ENCODE peak calls at places on chromosome X, in nine cellular contexts. Z is suprapubic skin, F is transverse colon, Q is breast epithelium, W is sigmoid colon, E is esophagus muscularis mucosa, J is stomach, D is upper lobe of left lung, P is GM12891. A is an unnamed sample.

GRCh38 chrX:37060999-37061398 is 52.8 kb downstream of the FAM47C start:
- DNase-seq in Z (no peak), F (no peak), Q (no peak), W (no peak), E (no peak), J (no peak), D (no peak), P (no peak), A (no peak)

GRCh38 chrX:109952985-109953905 is 49.7 kb upstream of the TMEM164 start:
- DNase-seq in Z (no peak), F (no peak), Q (no peak), W (no peak), E (no peak), J (no peak), D (no peak), P (peak), A (peak)

GRCh38 chrX:116873678-116874077 is 410.9 kb upstream of the CT83 start:
- DNase-seq in Z (no peak), F (no peak), Q (no peak), W (no peak), E (no peak), J (no peak), D (no peak), P (no peak), A (no peak)

GRCh38 chrX:151982217-151982616 is 7.7 kb upstream of the GABRE start:
- DNase-seq in Z (no peak), F (no peak), Q (no peak), W (no peak), E (no peak), J (no peak), D (no peak), P (no peak), A (no peak)

GRCh38 chrX:23857409-23857808 is 50.3 kb downstream of the APOO start:
- DNase-seq in Z (no peak), F (no peak), Q (no peak), W (no peak), E (no peak), J (no peak), D (no peak), P (no peak), A (no peak)

GRCh38 chrX:129984196-129984962 is 1.9 kb downstream of the BCORL1 start:
- DNase-seq in Z (no peak), F (peak), Q (no peak), W (peak), E (no peak), J (no peak), D (peak), P (no peak), A (peak)

GRCh38 chrX:13369541-13370140 is 49.8 kb upstream of the ATXN3L start:
- DNase-seq in Z (no peak), F (no peak), Q (no peak), W (no peak), E (no peak), J (no peak), D (no peak), P (no peak), A (no peak)

GRCh38 chrX:42714981-42715688 is 62.8 kb downstream of the PPP1R2C start:
- DNase-seq in Z (no peak), F (peak), Q (peak), W (peak), E (no peak), J (peak), D (no peak), P (no peak), A (no peak)

GRCh38 chrX:71618303-71618721 is at the start of gene CXCR3:
- DNase-seq in Z (no peak), F (peak), Q (no peak), W (no peak), E (no peak), J (no peak), D (peak), P (peak), A (peak)

GRCh38 chrX:41889317-41890025 is 33.9 kb downstream of the CASK start:
- DNase-seq in Z (no peak), F (no peak), Q (no peak), W (no peak), E (no peak), J (no peak), D (no peak), P (no peak), A (no peak)

GRCh38 chrX:47091149-47091775 is 13.0 kb downstream of the RGN start:
- DNase-seq in Z (no peak), F (no peak), Q (no peak), W (no peak), E (no peak), J (no peak), D (no peak), P (no peak), A (no peak)

GRCh38 chrX:40039887-40040286 is 57.9 kb downstream of the BCOR start:
- DNase-seq in Z (no peak), F (no peak), Q (no peak), W (no peak), E (no peak), J (no peak), D (no peak), P (no peak), A (no peak)

GRCh38 chrX:131763674-131764073 is 219.8 kb downstream of the OR13H1 start:
- DNase-seq in Z (no peak), F (peak), Q (peak), W (peak), E (no peak), J (peak), D (no peak), P (no peak), A (no peak)

GRCh38 chrX:79367907-79368306 is 773 bp upstream of the ITM2A start:
- DNase-seq in Z (no peak), F (no peak), Q (no peak), W (no peak), E (no peak), J (no peak), D (no peak), P (no peak), A (no peak)

GRCh38 chrX:78074088-78074487 is 30.0 kb upstream of the PGK1 start:
- DNase-seq in Z (no peak), F (no peak), Q (no peak), W (no peak), E (no peak), J (no peak), D (no peak), P (no peak), A (no peak)

GRCh38 chrX:78237127-78237526 is 90.3 kb downstream of the CYSLTR1 start:
- DNase-seq in Z (no peak), F (no peak), Q (no peak), W (no peak), E (no peak), J (no peak), D (no peak), P (no peak), A (no peak)

GRCh38 chrX:18098704-18099103 is 122.0 kb downstream of the BEND2 start:
- DNase-seq in Z (no peak), F (no peak), Q (no peak), W (no peak), E (no peak), J (no peak), D (peak), P (no peak), A (no peak)

GRCh38 chrX:103734125-103734760 is 23.5 kb downstream of the TMEM31 start:
- DNase-seq in Z (no peak), F (no peak), Q (no peak), W (no peak), E (no peak), J (no peak), D (no peak), P (no peak), A (no peak)

GRCh38 chrX:53456254-53456653 is 22.1 kb upstream of the HSD17B10 start:
- DNase-seq in Z (no peak), F (no peak), Q (no peak), W (no peak), E (no peak), J (no peak), D (no peak), P (no peak), A (no peak)

GRCh38 chrX:125202486-125203378 is 116.9 kb upstream of the TEX13C start:
- DNase-seq in Z (no peak), F (no peak), Q (no peak), W (no peak), E (no peak), J (no peak), D (peak), P (no peak), A (no peak)

GRCh38 chrX:104972737-104973136 is 247.8 kb downstream of the TEX13A start:
- DNase-seq in Z (no peak), F (no peak), Q (no peak), W (no peak), E (no peak), J (no peak), D (no peak), P (no peak), A (no peak)

GRCh38 chrX:144293229-144293628 is 409.4 kb downstream of the UBE2NL start:
- DNase-seq in Z (no peak), F (no peak), Q (no peak), W (no peak), E (no peak), J (no peak), D (no peak), P (no peak), A (no peak)

GRCh38 chrX:11766487-11766886 is 8.4 kb downstream of the MSL3 start:
- DNase-seq in Z (no peak), F (no peak), Q (no peak), W (no peak), E (no peak), J (no peak), D (no peak), P (no peak), A (no peak)

GRCh38 chrX:11768039-11768438 is 10.0 kb downstream of the MSL3 start:
- DNase-seq in Z (no peak), F (no peak), Q (no peak), W (no peak), E (no peak), J (no peak), D (no peak), P (no peak), A (no peak)

GRCh38 chrX:11760958-11761357 is 2.9 kb downstream of the MSL3 start:
- DNase-seq in Z (no peak), F (no peak), Q (no peak), W (no peak), E (no peak), J (no peak), D (no peak), P (no peak), A (no peak)

GRCh38 chrX:11764602-11765067 is 6.6 kb downstream of the MSL3 start:
- DNase-seq in Z (no peak), F (no peak), Q (no peak), W (no peak), E (no peak), J (no peak), D (no peak), P (no peak), A (no peak)

GRCh38 chrX:11765449-11765848 is 7.4 kb downstream of the MSL3 start:
- DNase-seq in Z (no peak), F (no peak), Q (no peak), W (no peak), E (no peak), J (no peak), D (no peak), P (no peak), A (no peak)
- TF ChIP-seq POLR2AphosphoS5 in Z (no peak), F (no peak), Q (no peak), W (no peak), E (no peak), J (no peak), D (no peak), P (no peak), A (no peak)

DNA sequence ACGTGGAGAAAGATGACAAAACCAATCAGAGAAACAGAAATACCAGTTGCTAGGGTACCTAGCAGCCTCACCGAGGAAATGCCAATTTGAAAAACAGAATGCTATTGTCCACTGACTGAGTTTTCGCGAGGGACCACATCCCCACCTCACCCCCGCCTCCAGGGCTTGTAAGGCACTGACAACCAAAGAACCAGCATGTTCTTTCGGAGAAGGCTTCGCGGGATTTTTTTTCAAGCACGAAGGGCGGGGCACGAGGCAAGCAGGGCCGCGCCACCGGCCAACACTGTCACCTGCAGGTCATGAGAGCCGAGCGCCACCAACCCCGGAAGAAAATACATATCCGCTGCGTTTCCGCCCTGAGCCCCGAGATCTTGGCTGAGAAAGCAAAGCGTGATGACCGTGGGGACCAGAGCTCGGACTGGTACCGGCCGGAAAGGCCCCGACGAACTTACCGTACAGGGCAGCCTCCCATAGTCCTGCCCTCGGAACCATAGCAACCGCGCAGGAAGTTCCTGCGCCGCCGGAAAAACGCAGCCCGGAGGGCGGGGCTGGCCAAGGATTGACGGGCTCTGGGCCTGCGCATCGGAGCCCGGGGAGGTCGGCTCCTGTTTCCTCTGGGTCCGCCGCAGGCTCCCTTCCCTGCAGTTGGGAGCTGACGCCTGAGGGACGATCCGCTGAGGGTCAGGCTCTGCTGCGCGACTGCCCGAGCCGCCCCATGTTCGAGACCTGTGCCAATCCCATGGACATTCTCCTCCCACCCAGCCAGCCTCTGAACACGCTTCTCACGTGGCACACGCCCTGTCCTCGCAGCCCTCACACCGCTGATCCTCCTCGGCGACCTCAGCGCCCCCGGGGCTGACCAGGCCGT is 59.2 kb upstream of the PAGE5 start:
- DNase-seq in Z (peak), F (peak), Q (peak), W (peak), E (peak), J (peak), D (peak), P (peak), A (peak)
- TF ChIP-seq POLR2AphosphoS5 in Z (no peak), F (peak), Q (peak), W (peak), E (peak), J (peak), D (peak), P (peak), A (peak)

DNA sequence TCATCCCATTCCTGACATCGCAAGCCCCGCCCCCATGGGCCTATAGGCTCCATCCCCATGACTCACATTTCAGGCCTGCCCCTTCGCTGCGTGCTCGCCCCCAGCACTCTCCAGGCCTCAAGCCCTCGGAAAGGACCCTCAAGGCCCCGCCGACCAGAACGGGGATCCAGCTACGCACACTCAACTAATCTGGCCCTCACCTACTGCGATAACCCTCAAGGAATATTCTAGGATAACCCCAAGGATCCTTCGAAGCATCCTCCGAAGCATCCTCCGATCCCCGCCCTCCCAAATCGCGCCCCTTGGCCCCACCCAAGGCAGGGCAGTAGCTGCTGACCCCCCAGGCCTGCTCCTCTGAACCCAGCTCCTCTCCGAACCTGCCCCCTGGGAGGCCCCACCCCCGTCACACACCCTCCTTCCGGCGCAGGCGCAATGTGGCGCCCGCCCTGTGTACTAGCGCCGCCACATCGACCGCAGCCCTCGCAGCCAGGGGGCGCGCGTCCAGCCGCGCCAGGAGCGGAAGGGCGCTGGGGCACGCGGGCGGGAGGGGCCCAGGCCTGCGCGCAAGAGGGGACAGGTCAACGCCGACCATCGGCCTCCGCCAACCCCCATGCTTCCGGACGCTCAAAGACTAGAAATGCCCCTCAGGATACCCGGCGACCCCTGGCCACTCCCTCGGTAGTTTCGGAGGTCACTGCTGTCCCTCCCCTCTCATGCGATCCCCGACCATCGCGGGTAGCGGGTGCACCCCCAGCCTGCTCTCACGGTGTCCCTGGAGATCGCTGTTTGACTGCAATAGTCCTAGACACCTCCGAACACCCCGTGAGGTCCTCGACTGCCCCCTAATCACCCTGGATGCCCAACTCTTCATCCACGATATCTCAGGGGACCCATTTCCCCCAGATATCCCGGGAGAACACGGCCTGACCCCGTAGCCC is 6.4 kb upstream of the MAGIX start:
- DNase-seq in Z (peak), F (peak), Q (peak), W (peak), E (peak), J (peak), D (peak), P (peak), A (peak)
- TF ChIP-seq POLR2AphosphoS5 in Z (no peak), F (no peak), Q (peak), W (peak), E (peak), J (peak), D (peak), P (no peak), A (no peak)

GRCh38 chrX:34917146-34917545 is 25.4 kb upstream of the FAM47B start:
- DNase-seq in Z (no peak), F (no peak), Q (no peak), W (no peak), E (no peak), J (no peak), D (no peak), P (no peak), A (no peak)
- TF ChIP-seq POLR2AphosphoS5 in Z (no peak), F (no peak), Q (no peak), W (no peak), E (no peak), J (no peak), D (no peak), P (no peak), A (no peak)

DNA sequence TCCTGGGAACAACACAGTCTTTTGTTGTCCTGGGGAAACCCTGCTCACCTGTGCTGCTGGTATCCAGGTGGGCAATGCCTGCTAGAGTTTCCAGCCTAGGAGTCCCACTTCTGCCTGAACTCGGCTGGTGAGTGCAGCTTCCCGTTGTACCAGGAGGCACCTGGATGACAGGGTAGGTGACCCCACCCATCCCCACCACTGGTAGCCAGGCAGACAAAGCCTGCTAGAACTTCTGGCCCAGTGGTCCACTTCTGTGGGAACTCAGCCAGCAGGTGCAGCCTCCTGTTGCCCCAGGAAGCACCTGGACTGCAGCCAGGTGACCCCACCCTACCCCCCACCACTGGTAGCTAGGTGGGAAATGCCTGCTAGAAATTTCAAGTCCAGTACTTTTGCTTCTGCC is 9.7 kb upstream of the TCEAL2 start:
- DNase-seq in Z (no peak), F (no peak), Q (no peak), W (no peak), E (no peak), J (no peak), D (no peak), P (no peak), A (no peak)
- TF ChIP-seq POLR2AphosphoS5 in Z (no peak), F (no peak), Q (no peak), W (no peak), E (no peak), J (no peak), D (no peak), P (no peak), A (no peak)

GRCh38 chrX:15855562-15856256 is 1.1 kb upstream of the AP1S2 start:
- DNase-seq in Z (no peak), F (no peak), Q (no peak), W (no peak), E (no peak), J (no peak), D (no peak), P (no peak), A (no peak)
- TF ChIP-seq POLR2AphosphoS5 in Z (no peak), F (no peak), Q (no peak), W (no peak), E (no peak), J (no peak), D (no peak), P (no peak), A (no peak)